ENCODE peak calls at places on chromosomes 7 and 10, in ten cellular contexts. K is IMR-90; U is AG09319; A is K562; H is CD8-positive, alpha-beta T cell; W is neural progenitor cell; E is A549; T is cardiac muscle cell; B is suprapubic skin; Y is body of pancreas. M is an unnamed sample.

GRCh38 chr10:60917331-60918280 is 26.4 kb downstream of the RHOBTB1 start:
- DNase-seq in W (no peak), K (peak), H (no peak), U (no peak), Y (no peak), E (no peak), B (no peak), A (no peak), T (no peak), M (no peak)

GRCh38 chr10:49606981-49607535 is 3.1 kb upstream of the SLC18A3 start:
- DNase-seq in H (peak), U (peak), T (peak), B (peak), A (peak), K (peak), E (peak), Y (peak), W (peak), M (peak)

GRCh38 chr7:121133444-121133843 is 144.9 kb downstream of the CPED1 start:
- DNase-seq in E (no peak), H (no peak), T (peak), K (no peak), W (no peak), A (no peak), U (no peak), B (no peak), Y (no peak), M (no peak)

GRCh38 chr7:97351488-97351887 is 234.0 kb downstream of the SDHAF3 start:
- DNase-seq in H (no peak), Y (no peak), A (no peak), W (no peak), K (no peak), U (no peak), E (no peak), T (no peak), B (no peak), M (no peak)

GRCh38 chr10:128322950-128323349 is 196.7 kb upstream of the MKI67 start:
- DNase-seq in U (no peak), T (no peak), K (no peak), W (no peak), B (no peak), E (no peak), Y (no peak), A (no peak), H (no peak), M (no peak)

GRCh38 chr7:6123843-6124242 is 92.7 kb downstream of the ANKRD61 start:
- DNase-seq in A (no peak), B (no peak), H (no peak), T (no peak), K (no peak), W (no peak), Y (no peak), U (no peak), E (no peak), M (no peak)

GRCh38 chr7:107049480-107049879 is 5.0 kb downstream of the PRKAR2B start:
- DNase-seq in U (no peak), H (no peak), T (no peak), Y (no peak), A (no peak), W (no peak), E (no peak), K (no peak), B (no peak), M (no peak)

GRCh38 chr7:4479367-4480039 is 202.6 kb upstream of the FOXK1 start:
- DNase-seq in Y (peak), E (peak), T (peak), U (no peak), B (no peak), H (no peak), A (peak), K (peak), W (peak), M (peak)

GRCh38 chr7:100465702-100466311 is 1.7 kb upstream of the SPACDR start:
- DNase-seq in W (peak), H (no peak), B (no peak), K (peak), A (peak), U (no peak), Y (peak), E (peak), T (peak), M (no peak)

GRCh38 chr10:34955391-34955790 is 134.8 kb downstream of the CUL2 start:
- DNase-seq in B (no peak), H (no peak), K (no peak), E (no peak), U (no peak), Y (no peak), A (no peak), W (no peak), T (peak), M (no peak)

GRCh38 chr10:52740913-52741675 is 31.5 kb downstream of the MBL2 start:
- DNase-seq in H (no peak), U (no peak), A (peak), B (no peak), E (peak), K (peak), W (peak), Y (peak), T (peak), M (peak)

GRCh38 chr10:43128958-43129706 is 9.1 kb upstream of the CSGALNACT2 start:
- DNase-seq in B (no peak), H (no peak), A (peak), T (peak), K (peak), U (peak), W (no peak), E (no peak), Y (no peak), M (no peak)

GRCh38 chr10:58698777-58699356 is 186.2 kb downstream of the BICC1 start:
- DNase-seq in W (peak), E (no peak), U (no peak), Y (no peak), K (no peak), B (no peak), T (peak), A (no peak), H (no peak), M (no peak)

GRCh38 chr7:105589221-105590077 is 8.2 kb upstream of the EFCAB10 start:
- DNase-seq in T (peak), A (peak), H (peak), Y (peak), K (peak), B (no peak), W (peak), U (peak), E (peak), M (peak)

GRCh38 chr7:16066805-16067459 is 354.4 kb downstream of the CRPPA start:
- DNase-seq in T (peak), H (no peak), U (no peak), B (no peak), K (no peak), Y (no peak), W (no peak), E (no peak), A (no peak), M (no peak)

GRCh38 chr10:59805043-59805442 is 51.8 kb upstream of the MRLN start:
- DNase-seq in E (peak), U (no peak), W (peak), A (peak), B (no peak), H (no peak), T (peak), K (peak), Y (peak), M (peak)

GRCh38 chr7:2044883-2045471 is 187.8 kb downstream of the MAD1L1 start:
- DNase-seq in H (no peak), T (no peak), E (no peak), B (peak), U (no peak), K (no peak), Y (peak), W (no peak), A (no peak), M (no peak)

GRCh38 chr7:66628361-66629221 is at the start of gene KCTD7:
- DNase-seq in E (peak), B (peak), H (peak), W (peak), T (peak), Y (peak), K (peak), U (peak), A (peak), M (peak)

GRCh38 chr7:125563964-125564529 is 634.4 kb upstream of the POT1 start:
- DNase-seq in K (no peak), Y (no peak), E (no peak), A (peak), T (no peak), U (no peak), H (no peak), W (peak), B (no peak), M (no peak)

GRCh38 chr10:2985729-2986232 is 81.6 kb upstream of the PFKP start:
- DNase-seq in T (no peak), K (peak), A (peak), U (no peak), E (peak), W (no peak), B (no peak), Y (peak), H (no peak), M (no peak)

GRCh38 chr7:138289864-138290263 is 170.2 kb upstream of the TRIM24 start:
- DNase-seq in K (no peak), B (no peak), E (no peak), W (no peak), T (no peak), U (no peak), H (no peak), A (no peak), Y (no peak), M (no peak)

GRCh38 chr10:48927198-48927597 is 12.4 kb downstream of the LRRC18 start:
- DNase-seq in H (no peak), W (no peak), A (no peak), B (no peak), Y (no peak), E (no peak), K (no peak), U (no peak), T (no peak), M (no peak)

GRCh38 chr10:103739039-103739764 is 116.2 kb downstream of the SH3PXD2A start:
- DNase-seq in W (peak), A (no peak), B (no peak), T (peak), E (no peak), K (peak), Y (no peak), U (peak), H (no peak), M (no peak)

GRCh38 chr7:1747004-1747801 is 77.1 kb downstream of the ELFN1 start:
- DNase-seq in H (no peak), A (no peak), B (no peak), U (no peak), T (no peak), W (no peak), K (no peak), E (no peak), Y (no peak), M (no peak)

GRCh38 chr7:1123721-1124120 is 35.8 kb downstream of the GPER1 start:
- DNase-seq in A (no peak), B (peak), U (peak), E (peak), W (peak), Y (peak), H (no peak), K (peak), T (peak), M (peak)

DNA sequence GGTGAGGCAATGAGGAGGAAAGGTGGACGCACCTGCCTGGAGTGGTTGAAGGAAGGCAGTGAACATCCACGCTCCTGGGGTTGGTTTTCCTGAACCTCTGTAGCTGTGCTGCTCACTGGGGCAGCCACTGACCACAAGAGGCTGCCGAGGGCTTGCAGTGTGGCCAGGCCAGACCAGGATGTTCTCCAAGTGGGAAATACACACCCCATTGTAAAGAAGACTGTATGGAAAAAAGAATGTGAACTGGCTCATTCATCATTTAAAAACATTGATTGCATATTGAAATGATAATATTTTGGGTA is 107.6 kb downstream of the SNX10 start:
- DNase-seq in E (peak), B (no peak), T (no peak), H (no peak), W (peak), A (peak), Y (peak), U (no peak), K (peak), M (peak)
- TF ChIP-seq CTCF in E (peak), B (no peak), T (peak), H (no peak), W (peak), A (peak), Y (no peak), U (no peak), K (no peak), M (peak)

DNA sequence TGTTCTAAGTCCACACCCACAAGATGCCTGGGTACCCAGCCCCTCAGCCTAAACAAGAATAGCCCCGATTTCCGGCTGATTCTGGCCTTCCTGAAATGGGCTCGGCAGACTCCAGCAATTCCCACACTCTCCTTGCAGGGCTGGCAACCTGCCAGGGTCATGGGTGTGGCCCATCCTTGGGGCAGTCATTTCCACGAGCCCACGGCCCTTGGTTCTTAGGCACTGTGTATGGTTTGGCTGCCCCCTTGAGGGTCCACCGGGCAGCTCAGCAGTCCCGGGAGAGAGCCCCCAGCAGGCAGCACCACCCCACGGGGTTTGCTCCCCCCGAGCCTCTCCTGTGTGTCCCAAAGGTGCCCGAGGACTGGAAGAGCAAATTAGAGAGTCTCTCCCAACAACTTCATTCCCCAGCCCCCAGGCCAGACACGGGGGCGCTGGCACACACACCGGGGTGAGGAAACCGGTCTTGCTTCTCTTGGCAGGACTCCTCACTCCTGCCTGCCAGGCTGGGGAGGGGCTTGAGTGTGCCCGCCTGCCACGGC is 142.2 kb downstream of the EMX2 start:
- DNase-seq in U (no peak), E (no peak), T (peak), Y (peak), K (no peak), H (no peak), W (peak), A (peak), B (no peak), M (no peak)
- TF ChIP-seq CTCF in U (no peak), E (peak), T (no peak), Y (no peak), K (no peak), H (no peak), W (peak), A (no peak), B (peak), M (no peak)

DNA sequence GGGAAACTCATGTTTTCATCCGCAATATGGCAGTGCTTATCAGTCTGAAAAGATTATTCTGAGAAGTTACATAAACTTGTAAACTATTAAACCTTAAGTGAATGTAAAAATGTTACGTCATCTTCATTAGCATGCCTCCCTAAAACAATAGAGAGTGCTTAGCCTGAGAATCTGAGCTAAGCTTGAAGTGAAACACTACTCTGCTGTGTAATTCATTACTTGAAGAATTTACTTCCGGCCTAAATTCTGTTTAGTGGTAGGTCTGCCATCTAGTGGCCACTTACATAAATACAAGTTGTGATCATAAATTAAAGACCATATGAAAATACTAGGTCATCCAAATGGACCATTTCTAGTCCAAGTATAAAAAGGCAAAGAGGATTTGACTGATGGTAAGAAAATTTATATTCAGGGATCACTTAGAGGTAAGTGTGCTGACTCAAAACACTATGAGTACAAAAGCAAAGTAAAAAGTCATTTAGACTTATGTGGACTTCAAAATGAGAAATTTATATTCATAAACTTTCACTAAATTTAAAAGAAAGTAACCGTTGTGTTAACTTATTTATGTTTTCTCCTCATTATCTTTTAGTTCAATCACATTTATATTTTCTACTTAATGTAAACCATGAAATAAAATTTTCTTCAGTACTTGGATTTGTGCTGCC is 745.1 kb upstream of the LRRTM3 start:
- DNase-seq in K (peak), U (peak), B (no peak), H (no peak), A (peak), Y (peak), W (peak), E (peak), T (peak), M (peak)
- TF ChIP-seq CTCF in K (peak), U (peak), B (peak), H (peak), A (peak), Y (peak), W (peak), E (peak), T (peak), M (peak)

GRCh38 chr10:30435068-30435422 is 1.1 kb downstream of the MAP3K8 start:
- DNase-seq in H (no peak), E (no peak), U (no peak), A (peak), T (peak), K (peak), W (peak), Y (peak), B (no peak), M (no peak)

GRCh38 chr10:30432631-30433285 is 1.2 kb upstream of the MAP3K8 start:
- DNase-seq in A (peak), B (no peak), W (no peak), H (peak), U (no peak), E (peak), K (no peak), T (peak), Y (peak), M (no peak)

GRCh38 chr10:30433286-30433778 is 652 bp upstream of the MAP3K8 start:
- DNase-seq in U (no peak), B (peak), A (peak), W (peak), Y (peak), H (peak), E (peak), K (peak), T (peak), M (peak)

GRCh38 chr10:30433779-30434272 is at the start of gene MAP3K8:
- DNase-seq in A (peak), B (peak), H (peak), W (peak), E (peak), T (peak), K (peak), U (peak), Y (peak), M (peak)

GRCh38 chr10:30434273-30435067 is 486 bp downstream of the MAP3K8 start:
- DNase-seq in Y (peak), T (peak), B (peak), E (peak), A (peak), U (peak), K (peak), W (peak), H (peak), M (peak)
- TF ChIP-seq CTCF in Y (no peak), T (no peak), B (no peak), E (no peak), A (no peak), U (no peak), K (no peak), W (no peak), H (no peak), M (no peak)

DNA sequence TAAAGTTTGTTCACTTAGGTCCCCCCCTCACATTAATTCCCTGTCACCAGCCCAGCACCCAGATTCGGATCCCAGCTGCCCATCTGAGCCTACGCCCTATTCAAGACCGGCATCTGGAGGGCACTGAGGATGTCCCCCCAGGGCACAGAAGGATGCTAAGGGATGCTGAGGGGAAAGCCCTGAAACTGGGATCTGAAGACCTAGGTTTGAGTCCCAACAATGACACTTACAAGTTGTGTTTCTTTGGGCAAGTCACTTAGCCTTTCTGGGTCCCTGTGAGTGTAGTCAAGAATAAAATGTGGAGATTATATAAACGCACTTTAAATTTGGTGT is 3.8 kb upstream of the MARVELD1 start:
- DNase-seq in B (no peak), K (no peak), H (no peak), A (no peak), T (no peak), E (no peak), U (no peak), Y (no peak), W (no peak), M (no peak)
- TF ChIP-seq CTCF in B (no peak), K (no peak), H (no peak), A (no peak), T (no peak), E (no peak), U (no peak), Y (no peak), W (no peak), M (peak)

DNA sequence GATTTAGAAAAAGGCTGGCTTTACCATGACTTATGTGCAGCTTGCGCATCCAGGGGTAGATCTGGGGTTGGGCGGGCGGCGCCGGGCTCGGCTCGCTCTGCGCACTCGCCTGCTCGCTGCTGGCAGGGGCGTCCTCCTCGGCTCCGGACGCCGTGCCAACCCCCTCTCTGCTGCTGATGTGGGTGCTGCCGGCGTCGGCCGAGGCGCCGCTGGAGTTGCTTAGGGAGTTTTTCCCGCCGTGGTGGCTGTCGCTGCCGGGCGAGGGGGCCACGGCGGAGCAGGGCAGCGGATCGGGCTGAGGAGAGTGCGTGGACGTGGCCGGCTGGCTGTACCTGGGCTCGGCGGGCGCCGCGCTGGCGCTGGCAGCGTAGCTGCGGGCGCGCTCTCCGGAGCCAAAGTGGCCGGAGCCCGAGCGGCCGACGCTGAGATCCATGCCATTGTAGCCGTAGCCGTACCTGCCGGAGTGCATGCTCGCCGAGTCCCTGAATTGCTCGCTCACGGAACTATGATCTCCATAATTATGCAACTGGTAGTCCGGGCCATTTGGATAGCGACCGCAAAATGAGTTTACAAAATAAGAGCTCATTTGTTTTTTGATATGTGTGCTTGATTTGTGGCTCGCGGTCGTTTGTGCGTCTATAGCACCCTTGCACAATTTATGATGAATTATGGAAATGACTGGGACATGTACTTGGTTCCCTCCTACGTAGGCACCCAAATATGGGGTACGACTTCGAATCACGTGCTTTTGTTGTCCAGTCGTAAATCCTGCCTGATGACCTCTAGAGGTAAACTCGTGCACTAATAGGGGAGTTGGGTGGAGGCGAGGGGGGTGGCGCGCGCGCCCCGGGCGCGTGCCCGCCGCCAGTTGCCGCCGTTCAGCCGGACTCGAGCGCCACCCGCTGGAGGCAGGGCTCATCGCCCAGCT is at the start of gene HOXA5:
- DNase-seq in K (peak), A (no peak), H (no peak), U (no peak), T (peak), W (peak), E (peak), Y (peak), B (peak), M (peak)
- TF ChIP-seq CTCF in K (peak), A (no peak), H (no peak), U (peak), T (peak), W (peak), E (peak), Y (peak), B (peak), M (peak)

M was measured in neural crest cell.